ENCODE peak calls at places on chromosomes 2 and 18, in nine cellular contexts. R, X, B, Y, G, W, I, H and D are unnamed samples.

GRCh38 chr2:128607981-128608506 is 289.4 kb upstream of the HS6ST1 start:
- DNase-seq in W (no peak), H (no peak), Y (peak; percentile 50), X (no peak), B (no peak), I (no peak), R (no peak), G (peak; percentile 13), D (no peak)

GRCh38 chr2:197086500-197086899 is 160.0 kb upstream of the PGAP1 start:
- DNase-seq in X (no peak), R (no peak), H (no peak), B (no peak), W (no peak), I (no peak), G (no peak), Y (no peak), D (no peak)

GRCh38 chr18:6557052-6557451 is 142.3 kb upstream of the L3MBTL4 start:
- DNase-seq in H (no peak), B (no peak), I (no peak), W (no peak), Y (no peak), X (no peak), G (no peak), R (no peak), D (no peak)

GRCh38 chr2:127050803-127051115 is 56.2 kb downstream of the BIN1 start:
- DNase-seq in X (no peak), B (no peak), H (no peak), I (no peak), Y (peak; percentile 61), G (peak; percentile 16), R (no peak), W (no peak), D (no peak)

GRCh38 chr2:23541453-23542334 is 156.7 kb downstream of the KLHL29 start:
- DNase-seq in G (peak; percentile 32), H (no peak), W (no peak), X (no peak), R (no peak), Y (peak; percentile 85), B (no peak), I (no peak), D (no peak)

GRCh38 chr2:10216677-10217498 is 85.8 kb upstream of the HPCAL1 start:
- DNase-seq in R (no peak), G (no peak), H (no peak), Y (no peak), X (no peak), B (no peak), W (no peak), I (no peak), D (no peak)

GRCh38 chr2:122639176-122639575 is 883.7 kb downstream of the TSN start:
- DNase-seq in G (no peak), X (no peak), W (no peak), H (no peak), Y (no peak), B (no peak), R (no peak), I (no peak), D (no peak)

GRCh38 chr2:82650038-82650437 is 1809.0 kb downstream of the SUCLG1 start:
- DNase-seq in B (no peak), G (no peak), I (no peak), Y (no peak), R (no peak), H (no peak), X (no peak), W (no peak), D (no peak)

GRCh38 chr2:230131366-230131765 is 62.6 kb upstream of the SLC16A14 start:
- DNase-seq in G (no peak), B (no peak), Y (no peak), W (no peak), I (no peak), X (no peak), H (no peak), R (no peak), D (no peak)

GRCh38 chr2:127891806-127892205 is 6.0 kb upstream of the AMMECR1L start:
- DNase-seq in Y (no peak), I (no peak), H (no peak), R (no peak), W (no peak), G (no peak), B (peak; percentile 9), X (no peak), D (no peak)

GRCh38 chr2:190763901-190764514 is 115.1 kb downstream of the NAB1 start:
- DNase-seq in R (no peak), Y (no peak), H (no peak), B (no peak), G (no peak), X (no peak), W (no peak), I (no peak), D (no peak)

GRCh38 chr2:5387421-5387820 is 304.8 kb upstream of the SOX11 start:
- DNase-seq in B (no peak), I (no peak), H (no peak), Y (no peak), W (no peak), G (no peak), R (no peak), X (no peak), D (no peak)

GRCh38 chr2:136118819-136119716 is 1.1 kb upstream of the CXCR4 start:
- DNase-seq in W (no peak), G (peak; percentile 65), Y (peak; percentile 69), B (peak; percentile 76), H (no peak), R (no peak), X (peak; percentile 96), I (no peak), D (no peak)

GRCh38 chr2:136116111-136116812 is 1.7 kb downstream of the CXCR4 start:
- DNase-seq in R (no peak), Y (peak; percentile 68), W (no peak), I (no peak), H (no peak), X (peak; percentile 82), G (peak; percentile 62), B (peak; percentile 52), D (no peak)

GRCh38 chr2:136117909-136118818 is at the start of gene CXCR4:
- DNase-seq in G (peak; percentile 74), I (peak; percentile 34), X (peak; percentile 94), B (peak; percentile 72), W (no peak), Y (peak; percentile 77), R (no peak), H (no peak), D (no peak)

GRCh38 chr2:136116813-136117390 is 1.0 kb downstream of the CXCR4 start:
- DNase-seq in W (no peak), I (no peak), R (no peak), Y (no peak), G (peak; percentile 44), H (no peak), X (peak; percentile 65), B (no peak), D (no peak)

DNA sequence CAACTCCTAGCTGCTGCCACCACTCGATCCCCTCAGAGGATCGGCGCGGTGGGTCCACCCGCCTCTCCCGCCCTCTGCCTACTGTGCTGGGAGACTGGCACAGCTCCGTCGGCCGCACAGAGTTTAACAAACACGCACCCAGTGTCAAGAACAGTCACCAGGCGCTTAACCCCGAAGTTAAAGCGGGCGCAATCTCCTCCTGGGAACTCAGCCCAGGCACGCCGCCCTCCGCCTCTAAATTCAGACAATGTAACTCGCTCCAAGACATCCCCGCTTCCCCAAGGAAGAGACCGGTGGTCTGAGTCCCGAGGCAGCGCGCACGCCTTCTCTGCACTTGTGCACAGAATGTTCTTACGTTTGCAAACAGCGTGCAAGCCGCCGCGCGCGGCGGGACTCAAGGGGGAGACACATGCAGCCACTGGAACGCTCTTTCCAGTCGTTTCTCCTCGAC is 533 bp downstream of the CXCR4 start:
- DNase-seq in G (peak; percentile 47), I (no peak), X (peak; percentile 40), H (no peak), Y (no peak), W (no peak), R (peak; percentile 16), B (no peak), D (no peak)
- TF ChIP-seq CTCF in G (no peak), I (no peak), X (peak; percentile 25), H (no peak), Y (no peak), W (no peak), R (no peak), B (no peak), D (no peak)

GRCh38 chr2:28390241-28390856 is 2.3 kb upstream of the FOSL2 start:
- DNase-seq in X (peak; percentile 74), Y (peak; percentile 97), H (peak; percentile 69), I (peak; percentile 70), W (peak; percentile 88), R (peak; percentile 87), B (peak; percentile 90), G (peak; percentile 89), D (peak; percentile 81)
- TF ChIP-seq CTCF in X (no peak), Y (no peak), H (no peak), I (no peak), W (no peak), R (no peak), B (no peak), G (peak; percentile 44), D (peak; percentile 1)

DNA sequence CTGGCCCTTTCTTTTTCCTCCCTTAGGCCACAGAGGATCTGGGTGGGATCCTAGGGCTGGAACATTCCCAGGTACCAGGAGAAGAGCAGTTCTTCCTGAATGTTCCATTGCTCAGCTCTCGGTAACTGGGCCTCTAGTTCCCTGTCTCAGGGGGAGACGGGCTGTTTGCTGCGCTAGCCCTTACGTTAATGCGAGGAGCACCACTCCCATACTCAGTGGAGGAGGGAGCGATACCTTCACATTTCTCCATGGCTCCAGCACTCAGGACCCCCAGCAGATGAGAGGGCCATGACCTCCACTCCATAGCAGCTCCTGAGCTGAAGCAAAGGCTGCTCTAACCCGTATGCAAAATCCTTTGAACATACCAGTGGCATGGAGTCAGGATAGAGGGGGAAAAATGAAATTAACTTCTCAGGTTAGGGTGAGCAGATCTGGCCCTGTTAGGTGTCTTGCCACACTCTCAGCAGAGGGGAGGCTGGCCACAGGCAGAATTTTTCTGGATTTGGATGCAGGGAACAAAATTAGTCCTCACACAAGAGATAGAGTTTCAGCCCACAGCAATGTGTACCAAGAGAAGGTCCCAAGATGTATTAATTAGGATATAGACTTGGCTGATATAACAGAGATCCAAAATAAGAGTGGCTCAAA is 206.7 kb downstream of the ZFP36L2 start:
- DNase-seq in H (no peak), B (no peak), G (no peak), I (no peak), R (no peak), W (no peak), X (no peak), Y (peak; percentile 45), D (no peak)
- TF ChIP-seq CTCF in H (no peak), B (no peak), G (no peak), I (no peak), R (no peak), W (no peak), X (no peak), Y (no peak), D (no peak)

DNA sequence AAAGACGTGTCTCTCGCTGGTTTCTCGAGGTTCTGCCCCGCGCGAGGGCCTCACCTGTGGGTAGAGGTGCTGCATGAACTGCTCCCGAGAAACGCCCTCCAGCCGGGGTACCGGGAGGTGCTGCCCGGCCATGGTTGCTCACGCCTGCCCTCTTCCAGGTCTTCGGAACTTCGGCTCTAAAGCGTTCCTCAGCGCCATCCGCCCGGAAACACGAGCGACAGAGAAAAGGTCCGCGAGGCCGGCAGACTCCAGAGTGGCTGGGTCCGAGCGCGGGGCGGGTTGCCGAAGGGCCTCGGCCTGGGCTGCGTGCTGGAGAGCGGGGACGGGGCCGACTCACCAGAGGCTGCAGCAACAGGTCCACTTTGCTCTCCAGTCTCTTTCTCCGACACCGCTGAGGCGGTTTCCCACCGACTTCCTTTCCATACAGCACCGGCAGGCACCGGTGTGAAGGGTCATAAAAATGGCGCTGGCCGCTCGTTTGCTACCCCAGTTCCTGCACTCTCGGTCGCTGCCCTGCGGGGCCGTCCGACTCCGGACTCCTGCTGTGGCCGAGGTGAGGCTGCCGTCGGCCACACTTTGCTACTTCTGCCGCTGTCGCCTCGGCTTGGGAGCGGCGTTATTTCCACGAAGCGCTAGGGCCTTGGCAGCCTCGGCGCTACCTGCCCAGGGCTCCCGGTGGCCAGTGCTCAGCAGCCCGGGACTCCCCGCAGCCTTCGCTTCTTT is at the start of the genes MAIP1 and TYW5:
- DNase-seq in I (peak; percentile 79), R (peak; percentile 77), W (peak; percentile 92), X (peak; percentile 68), B (peak; percentile 84), Y (peak; percentile 87), H (no peak), G (peak; percentile 83), D (no peak)
- TF ChIP-seq CTCF in I (peak; percentile 6), R (peak; percentile 14), W (peak; percentile 33), X (no peak), B (no peak), Y (no peak), H (no peak), G (peak; percentile 37), D (peak; percentile 45)